ENCODE peak calls at places on chromosome 14, in eight cellular contexts. I is H7, Q is RPMI7951, Z is Calu3, M is cardiac fibroblast, A is GDM1, D is neural progenitor cell, S is mucosa of descending colon. P is an unnamed sample.

GRCh38 chr14:65847065-65847847 is 434.7 kb downstream of the FUT8 start:
- DNase-seq in I (no peak), Q (no peak), Z (no peak), M (no peak), A (no peak), D (no peak), S (peak; percentile 48), P (no peak)

GRCh38 chr14:94282991-94283723 is 9.9 kb downstream of the SERPINA10 start:
- DNase-seq in I (no peak), Q (no peak), Z (no peak), M (peak; percentile 2), A (no peak), D (no peak), S (no peak), P (no peak)

GRCh38 chr14:90551070-90551704 is 154.4 kb downstream of the CALM1 start:
- DNase-seq in I (no peak), Q (no peak), Z (no peak), M (peak; percentile 16), A (no peak), D (no peak), S (no peak), P (peak; percentile 15)

GRCh38 chr14:57486767-57487379 is 6.8 kb downstream of the CCDC198 start:
- DNase-seq in I (peak; percentile 25), Q (peak; percentile 39), Z (peak; percentile 17), M (peak; percentile 59), A (no peak), D (peak; percentile 72), S (peak; percentile 21), P (no peak)

GRCh38 chr14:92719890-92720323 is 28.5 kb downstream of the LGMN start:
- DNase-seq in I (no peak), Q (no peak), Z (no peak), M (no peak), A (no peak), D (no peak), S (peak; percentile 94), P (no peak)

GRCh38 chr14:20508367-20508766 is 3.0 kb downstream of the RNASE10 start:
- DNase-seq in I (no peak), Q (no peak), Z (no peak), M (no peak), A (no peak), D (no peak), S (no peak), P (no peak)

GRCh38 chr14:100665518-100666032 is 61.1 kb upstream of the DLK1 start:
- DNase-seq in I (no peak), Q (peak; percentile 32), Z (no peak), M (no peak), A (no peak), D (no peak), S (peak; percentile 80), P (no peak)

GRCh38 chr14:96592591-96593388 is 90.6 kb downstream of the PAPOLA start:
- DNase-seq in I (peak; percentile 95), Q (no peak), Z (peak; percentile 51), M (peak; percentile 52), A (no peak), D (no peak), S (peak; percentile 57), P (peak; percentile 72)

GRCh38 chr14:28653521-28653920 is 113.1 kb upstream of the FOXG1 start:
- DNase-seq in I (no peak), Q (no peak), Z (peak; percentile 20), M (no peak), A (no peak), D (no peak), S (no peak), P (no peak)

GRCh38 chr14:68563256-68564131 is 229.4 kb downstream of the ZFP36L1 start:
- DNase-seq in I (no peak), Q (peak; percentile 81), Z (no peak), M (peak; percentile 89), A (peak; percentile 32), D (no peak), S (no peak), P (no peak)

GRCh38 chr14:70789361-70789760 is 20.0 kb downstream of the MAP3K9 start:
- DNase-seq in I (no peak), Q (peak; percentile 53), Z (no peak), M (peak; percentile 44), A (no peak), D (no peak), S (peak; percentile 26), P (no peak)

GRCh38 chr14:60532442-60532841 is 23.5 kb downstream of the SIX6 start:
- DNase-seq in I (no peak), Q (no peak), Z (no peak), M (no peak), A (no peak), D (no peak), S (no peak), P (no peak)

GRCh38 chr14:24798911-24799310 is 164.9 kb upstream of the GZMB start:
- DNase-seq in I (no peak), Q (no peak), Z (no peak), M (no peak), A (no peak), D (no peak), S (no peak), P (no peak)

GRCh38 chr14:104086210-104086660 is 735 bp downstream of the ASPG start:
- DNase-seq in I (no peak), Q (no peak), Z (no peak), M (no peak), A (no peak), D (no peak), S (no peak), P (no peak)

GRCh38 chr14:71426001-71426400 is 506.2 kb upstream of the RGS6 start:
- DNase-seq in I (no peak), Q (no peak), Z (no peak), M (no peak), A (no peak), D (no peak), S (no peak), P (no peak)

GRCh38 chr14:96502621-96503251 is 554 bp downstream of the PAPOLA start:
- DNase-seq in I (peak; percentile 85), Q (peak; percentile 24), Z (peak; percentile 58), M (peak; percentile 48), A (peak; percentile 62), D (peak; percentile 55), S (peak; percentile 62), P (no peak)

GRCh38 chr14:71686677-71687076 is 245.6 kb upstream of the RGS6 start:
- DNase-seq in I (no peak), Q (no peak), Z (no peak), M (peak; percentile 89), A (no peak), D (no peak), S (no peak), P (no peak)

GRCh38 chr14:62081012-62081612 is 318.9 kb downstream of the SNAPC1 start:
- DNase-seq in I (no peak), Q (no peak), Z (no peak), M (no peak), A (no peak), D (no peak), S (peak; percentile 13), P (no peak)

GRCh38 chr14:63205850-63206249 is 1.6 kb downstream of the RHOJ start:
- DNase-seq in I (no peak), Q (no peak), Z (no peak), M (peak; percentile 39), A (no peak), D (no peak), S (no peak), P (no peak)

GRCh38 chr14:99734406-99735051 is 50.4 kb downstream of the CYP46A1 start:
- DNase-seq in I (no peak), Q (no peak), Z (no peak), M (no peak), A (no peak), D (no peak), S (no peak), P (peak; percentile 49)

GRCh38 chr14:75426332-75427125 is 1.3 kb upstream of the JDP2 start:
- DNase-seq in I (no peak), Q (no peak), Z (no peak), M (no peak), A (no peak), D (no peak), S (no peak), P (no peak)

GRCh38 chr14:69924181-69924580 is 45.0 kb downstream of the SMOC1 start:
- DNase-seq in I (peak; percentile 35), Q (no peak), Z (no peak), M (no peak), A (no peak), D (no peak), S (no peak), P (no peak)

GRCh38 chr14:59020382-59020781 is 168.1 kb upstream of the DAAM1 start:
- DNase-seq in I (no peak), Q (peak; percentile 44), Z (peak; percentile 38), M (peak; percentile 54), A (no peak), D (peak; percentile 27), S (peak; percentile 47), P (no peak)

GRCh38 chr14:31937730-31938346 is 139.3 kb upstream of the ARHGAP5 start:
- DNase-seq in I (no peak), Q (peak; percentile 88), Z (peak; percentile 76), M (peak; percentile 46), A (peak; percentile 16), D (no peak), S (peak; percentile 58), P (no peak)

GRCh38 chr14:96805906-96806305 is 8.7 kb downstream of the VRK1 start:
- DNase-seq in I (no peak), Q (no peak), Z (no peak), M (no peak), A (no peak), D (no peak), S (peak; percentile 84), P (no peak)

GRCh38 chr14:103109789-103110415 is 13.4 kb upstream of the TNFAIP2 start:
- DNase-seq in I (peak; percentile 86), Q (peak; percentile 88), Z (no peak), M (peak; percentile 71), A (no peak), D (peak; percentile 59), S (peak; percentile 50), P (no peak)

GRCh38 chr14:20631023-20631820 is 10.3 kb downstream of the OR6S1 start:
- DNase-seq in I (no peak), Q (peak; percentile 42), Z (peak; percentile 61), M (peak; percentile 74), A (peak; percentile 29), D (peak; percentile 70), S (peak; percentile 54), P (no peak)

GRCh38 chr14:49479432-49479831 is 106.7 kb downstream of the RPS29 start:
- DNase-seq in I (no peak), Q (no peak), Z (no peak), M (no peak), A (no peak), D (no peak), S (no peak), P (no peak)

GRCh38 chr14:89673499-89674225 is 256.6 kb upstream of the FOXN3 start:
- DNase-seq in I (no peak), Q (peak; percentile 13), Z (no peak), M (peak; percentile 26), A (no peak), D (no peak), S (peak; percentile 59), P (no peak)

GRCh38 chr14:50039734-50040400 is 76.5 kb downstream of the VCPKMT start:
- DNase-seq in I (no peak), Q (peak; percentile 70), Z (peak; percentile 31), M (peak; percentile 79), A (no peak), D (no peak), S (no peak), P (no peak)

GRCh38 chr14:92392726-92393125 is 69.8 kb downstream of the SLC24A4 start:
- DNase-seq in I (no peak), Q (no peak), Z (no peak), M (no peak), A (no peak), D (no peak), S (no peak), P (no peak)

GRCh38 chr14:57086271-57087162 is 182.2 kb downstream of the EXOC5 start:
- DNase-seq in I (no peak), Q (no peak), Z (no peak), M (no peak), A (no peak), D (no peak), S (no peak), P (no peak)

GRCh38 chr14:32468955-32469354 is 139.9 kb downstream of the AKAP6 start:
- DNase-seq in I (no peak), Q (peak; percentile 34), Z (no peak), M (peak; percentile 86), A (no peak), D (no peak), S (no peak), P (no peak)